ENCODE peak calls at places on chromosomes 2 and 18, in eight cellular contexts. One of them, this sample, is unnamed.
A peak's percentile ranks its signal among the peaks of the same experiment; 100 is the strongest.

GRCh38 chr18:14092625-14093361 is 39.4 kb downstream of the ZNF519 start:
- DNase-seq in AG04450: no peak
- DNase-seq in lower lobe of right lung: no peak
- DNase-seq in astrocyte of the cerebellum: no peak
- DNase-seq in activated effector memory CD4-positive, alpha-beta T cell treated with Interleukin-2 at 50 U/mL for 16 hours: no peak
- DNase-seq in hepatic stellate cell: no peak
- DNase-seq in HCT116: no peak
- DNase-seq in prostate gland: no peak
- DNase-seq in this sample: no peak

GRCh38 chr2:232974431-232974830 is 38.6 kb downstream of the NGEF start:
- DNase-seq in hepatic stellate cell: no peak
- DNase-seq in astrocyte of the cerebellum: no peak
- DNase-seq in lower lobe of right lung: no peak
- DNase-seq in AG04450: no peak
- DNase-seq in HCT116: no peak
- DNase-seq in activated effector memory CD4-positive, alpha-beta T cell treated with Interleukin-2 at 50 U/mL for 16 hours: no peak
- DNase-seq in prostate gland: no peak
- DNase-seq in this sample: no peak

GRCh38 chr2:78576409-78576808 is 449.1 kb upstream of the REG3G start:
- DNase-seq in astrocyte of the cerebellum: no peak
- DNase-seq in hepatic stellate cell: no peak
- DNase-seq in activated effector memory CD4-positive, alpha-beta T cell treated with Interleukin-2 at 50 U/mL for 16 hours: no peak
- DNase-seq in prostate gland: no peak
- DNase-seq in lower lobe of right lung: no peak
- DNase-seq in AG04450: no peak
- DNase-seq in HCT116: no peak
- DNase-seq in this sample: no peak

GRCh38 chr2:172377408-172377807 is 50.0 kb upstream of the ITGA6 start:
- DNase-seq in lower lobe of right lung: no peak
- DNase-seq in activated effector memory CD4-positive, alpha-beta T cell treated with Interleukin-2 at 50 U/mL for 16 hours: no peak
- DNase-seq in astrocyte of the cerebellum: no peak
- DNase-seq in hepatic stellate cell: no peak
- DNase-seq in prostate gland: no peak
- DNase-seq in HCT116: no peak
- DNase-seq in AG04450: no peak
- DNase-seq in this sample: no peak

GRCh38 chr18:77063256-77063655 is 69.3 kb downstream of the MBP start:
- DNase-seq in HCT116: no peak
- DNase-seq in hepatic stellate cell: no peak
- DNase-seq in lower lobe of right lung: peak; percentile 70
- DNase-seq in prostate gland: no peak
- DNase-seq in astrocyte of the cerebellum: peak; percentile 66
- DNase-seq in activated effector memory CD4-positive, alpha-beta T cell treated with Interleukin-2 at 50 U/mL for 16 hours: peak; percentile 72
- DNase-seq in AG04450: no peak
- DNase-seq in this sample: no peak

GRCh38 chr2:194591192-194591591 is 1065.8 kb upstream of the SLC39A10 start:
- DNase-seq in activated effector memory CD4-positive, alpha-beta T cell treated with Interleukin-2 at 50 U/mL for 16 hours: no peak
- DNase-seq in prostate gland: no peak
- DNase-seq in lower lobe of right lung: no peak
- DNase-seq in HCT116: no peak
- DNase-seq in astrocyte of the cerebellum: no peak
- DNase-seq in AG04450: no peak
- DNase-seq in hepatic stellate cell: no peak
- DNase-seq in this sample: no peak

GRCh38 chr2:85516649-85517389 is 22.1 kb upstream of the MAT2A start:
- DNase-seq in HCT116: no peak
- DNase-seq in prostate gland: peak; percentile 33
- DNase-seq in astrocyte of the cerebellum: no peak
- DNase-seq in lower lobe of right lung: no peak
- DNase-seq in activated effector memory CD4-positive, alpha-beta T cell treated with Interleukin-2 at 50 U/mL for 16 hours: no peak
- DNase-seq in hepatic stellate cell: no peak
- DNase-seq in AG04450: no peak
- DNase-seq in this sample: no peak

GRCh38 chr2:177051278-177051677 is 161.3 kb upstream of the HNRNPA3 start:
- DNase-seq in AG04450: no peak
- DNase-seq in lower lobe of right lung: no peak
- DNase-seq in HCT116: no peak
- DNase-seq in activated effector memory CD4-positive, alpha-beta T cell treated with Interleukin-2 at 50 U/mL for 16 hours: no peak
- DNase-seq in hepatic stellate cell: no peak
- DNase-seq in prostate gland: no peak
- DNase-seq in astrocyte of the cerebellum: no peak
- DNase-seq in this sample: no peak

GRCh38 chr2:79994915-79995419 is 309.6 kb downstream of the LRRTM1 start:
- DNase-seq in lower lobe of right lung: no peak
- DNase-seq in astrocyte of the cerebellum: no peak
- DNase-seq in AG04450: no peak
- DNase-seq in HCT116: no peak
- DNase-seq in activated effector memory CD4-positive, alpha-beta T cell treated with Interleukin-2 at 50 U/mL for 16 hours: no peak
- DNase-seq in prostate gland: no peak
- DNase-seq in hepatic stellate cell: no peak
- DNase-seq in this sample: no peak

GRCh38 chr2:28665041-28665704 is 86.5 kb upstream of the PPP1CB start:
- DNase-seq in activated effector memory CD4-positive, alpha-beta T cell treated with Interleukin-2 at 50 U/mL for 16 hours: no peak
- DNase-seq in HCT116: no peak
- DNase-seq in prostate gland: peak; percentile 51
- DNase-seq in lower lobe of right lung: peak; percentile 60
- DNase-seq in astrocyte of the cerebellum: peak; percentile 66
- DNase-seq in AG04450: peak; percentile 74
- DNase-seq in hepatic stellate cell: peak; percentile 49
- DNase-seq in this sample: peak; percentile 63

GRCh38 chr2:69767034-69767433 is 25.1 kb downstream of the ANXA4 start:
- DNase-seq in astrocyte of the cerebellum: no peak
- DNase-seq in lower lobe of right lung: no peak
- DNase-seq in HCT116: no peak
- DNase-seq in AG04450: peak; percentile 79
- DNase-seq in activated effector memory CD4-positive, alpha-beta T cell treated with Interleukin-2 at 50 U/mL for 16 hours: no peak
- DNase-seq in prostate gland: no peak
- DNase-seq in hepatic stellate cell: peak; percentile 50
- DNase-seq in this sample: no peak

GRCh38 chr2:147364597-147364996 is 480.2 kb upstream of the ACVR2A start:
- DNase-seq in HCT116: no peak
- DNase-seq in AG04450: no peak
- DNase-seq in prostate gland: no peak
- DNase-seq in astrocyte of the cerebellum: no peak
- DNase-seq in lower lobe of right lung: no peak
- DNase-seq in activated effector memory CD4-positive, alpha-beta T cell treated with Interleukin-2 at 50 U/mL for 16 hours: no peak
- DNase-seq in hepatic stellate cell: no peak
- DNase-seq in this sample: no peak

GRCh38 chr2:7878786-7879515 is 802.9 kb upstream of the ID2 start:
- DNase-seq in HCT116: no peak
- DNase-seq in astrocyte of the cerebellum: no peak
- DNase-seq in prostate gland: no peak
- DNase-seq in hepatic stellate cell: no peak
- DNase-seq in AG04450: no peak
- DNase-seq in activated effector memory CD4-positive, alpha-beta T cell treated with Interleukin-2 at 50 U/mL for 16 hours: no peak
- DNase-seq in lower lobe of right lung: no peak
- DNase-seq in this sample: no peak

GRCh38 chr2:23414876-23415275 is 29.9 kb downstream of the KLHL29 start:
- DNase-seq in astrocyte of the cerebellum: no peak
- DNase-seq in AG04450: no peak
- DNase-seq in hepatic stellate cell: peak; percentile 58
- DNase-seq in HCT116: no peak
- DNase-seq in activated effector memory CD4-positive, alpha-beta T cell treated with Interleukin-2 at 50 U/mL for 16 hours: no peak
- DNase-seq in lower lobe of right lung: no peak
- DNase-seq in prostate gland: no peak
- DNase-seq in this sample: no peak

GRCh38 chr2:26189751-26190150 is 16.9 kb downstream of the GAREM2 start:
- DNase-seq in hepatic stellate cell: no peak
- DNase-seq in lower lobe of right lung: no peak
- DNase-seq in HCT116: no peak
- DNase-seq in prostate gland: no peak
- DNase-seq in activated effector memory CD4-positive, alpha-beta T cell treated with Interleukin-2 at 50 U/mL for 16 hours: no peak
- DNase-seq in astrocyte of the cerebellum: no peak
- DNase-seq in AG04450: no peak
- DNase-seq in this sample: no peak